ENCODE peak calls at places on chromosomes 7 and 10, in nine cellular contexts. Q, B, H, J, N, U, M, L and K are unnamed samples.

GRCh38 chr7:156640949-156641485 is 443 bp downstream of the RNF32 start:
- DNase-seq in U (peak), N (no peak), M (no peak), J (peak), H (no peak), L (no peak), Q (no peak), B (no peak), K (peak)

GRCh38 chr10:70476249-70477035 is 2.1 kb upstream of the PALD1 start:
- DNase-seq in H (no peak), B (no peak), L (no peak), M (no peak), N (no peak), Q (no peak), J (no peak), U (peak), K (no peak)

GRCh38 chr7:76302299-76303056 is at the start of gene HSPB1:
- DNase-seq in J (peak), M (peak), L (peak), Q (no peak), H (no peak), U (peak), B (peak), N (peak), K (peak)

GRCh38 chr7:40921589-40922315 is 781.1 kb downstream of the INHBA start:
- DNase-seq in Q (no peak), M (no peak), N (no peak), U (no peak), L (no peak), H (no peak), B (no peak), J (no peak), K (no peak)

GRCh38 chr10:3671431-3671955 is 113.5 kb downstream of the KLF6 start:
- DNase-seq in J (no peak), L (no peak), U (no peak), Q (no peak), B (no peak), N (no peak), M (no peak), H (no peak), K (no peak)

GRCh38 chr10:54441286-54441685 is 359.7 kb downstream of the PCDH15 start:
- DNase-seq in U (no peak), H (no peak), N (no peak), L (no peak), Q (no peak), J (no peak), B (peak), M (no peak), K (no peak)

GRCh38 chr7:3844545-3845151 is 543.6 kb downstream of the SDK1 start:
- DNase-seq in M (no peak), N (no peak), U (no peak), Q (no peak), B (no peak), H (no peak), J (no peak), L (no peak), K (no peak)

GRCh38 chr7:21642422-21642821 is 99.6 kb downstream of the DNAH11 start:
- DNase-seq in U (no peak), L (no peak), H (no peak), M (no peak), B (no peak), J (no peak), N (peak), Q (no peak), K (no peak)

GRCh38 chr7:74498996-74499834 is 45.5 kb downstream of the GTF2IRD1 start:
- DNase-seq in M (no peak), H (no peak), Q (no peak), N (no peak), U (no peak), L (no peak), J (no peak), B (no peak), K (no peak)

GRCh38 chr10:57599440-57599839 is 668.3 kb downstream of the IPMK start:
- DNase-seq in M (no peak), U (no peak), J (no peak), H (no peak), B (no peak), N (no peak), L (no peak), Q (no peak), K (no peak)

GRCh38 chr7:77653572-77653971 is 42.7 kb upstream of the RSBN1L start:
- DNase-seq in M (no peak), L (no peak), J (no peak), H (no peak), B (no peak), Q (no peak), N (no peak), U (no peak), K (no peak)

GRCh38 chr7:106872763-106873162 is 7.7 kb downstream of the PIK3CG start:
- DNase-seq in U (no peak), J (no peak), L (no peak), B (no peak), Q (no peak), M (no peak), H (no peak), N (no peak), K (no peak)

GRCh38 chr7:78185149-78185745 is 386.7 kb downstream of the PHTF2 start:
- DNase-seq in J (no peak), M (no peak), B (no peak), Q (no peak), H (no peak), U (no peak), N (no peak), L (no peak), K (no peak)

GRCh38 chr10:83685458-83685857 is 453.9 kb upstream of the GHITM start:
- DNase-seq in U (no peak), B (no peak), M (no peak), J (peak), L (no peak), N (no peak), Q (no peak), H (no peak), K (no peak)

GRCh38 chr7:34064511-34065158 is 159.3 kb downstream of the BMPER start:
- DNase-seq in M (no peak), N (no peak), Q (no peak), U (peak), L (no peak), H (no peak), J (peak), B (no peak), K (no peak)

GRCh38 chr10:75236178-75236825 is 545 bp upstream of the COMTD1 start:
- DNase-seq in M (no peak), Q (no peak), H (no peak), J (no peak), L (no peak), N (no peak), B (no peak), U (no peak), K (no peak)

GRCh38 chr7:122546496-122546895 is 152.4 kb downstream of the RNF133 start:
- DNase-seq in Q (no peak), L (no peak), B (no peak), H (no peak), M (no peak), U (peak), J (peak), N (no peak), K (no peak)

GRCh38 chr7:96605045-96605716 is 104.5 kb downstream of the SEM1 start:
- DNase-seq in L (no peak), M (no peak), U (no peak), H (no peak), J (no peak), N (no peak), B (no peak), Q (no peak), K (no peak)

GRCh38 chr10:34727595-34728033 is 87.5 kb downstream of the PARD3 start:
- DNase-seq in M (no peak), B (no peak), H (no peak), L (no peak), Q (no peak), N (no peak), U (no peak), J (no peak), K (no peak)

GRCh38 chr7:113086431-113086888 is at the start of gene GPR85:
- DNase-seq in U (peak), L (peak), Q (no peak), J (peak), M (no peak), B (peak), N (peak), H (peak), K (no peak)

GRCh38 chr10:22319559-22320558 is 1.0 kb upstream of the BMI1 start:
- DNase-seq in B (no peak), M (no peak), U (no peak), L (no peak), J (peak), Q (no peak), N (no peak), H (no peak), K (no peak)

GRCh38 chr7:115005942-115006341 is 84.0 kb downstream of the MDFIC start:
- DNase-seq in U (no peak), H (no peak), B (no peak), Q (no peak), M (no peak), J (no peak), N (peak), L (no peak), K (no peak)

GRCh38 chr7:85290252-85290651 is 103.4 kb upstream of the SEMA3D start:
- DNase-seq in M (no peak), N (no peak), B (no peak), L (no peak), H (no peak), U (no peak), Q (no peak), J (no peak), K (no peak)

GRCh38 chr10:28326516-28327493 is 23.9 kb upstream of the MPP7 start:
- DNase-seq in Q (no peak), L (no peak), H (no peak), B (no peak), M (no peak), J (peak), U (peak), N (peak), K (no peak)

GRCh38 chr10:79386637-79387465 is 39.6 kb downstream of the PPIF start:
- DNase-seq in B (no peak), J (no peak), L (peak), Q (no peak), H (peak), M (peak), N (peak), U (peak), K (peak)

GRCh38 chr10:34886906-34887615 is 72.0 kb upstream of the PARD3 start:
- DNase-seq in H (no peak), Q (no peak), B (no peak), U (no peak), M (no peak), L (no peak), N (no peak), J (no peak), K (no peak)

GRCh38 chr7:8378349-8379019 is 54.9 kb upstream of the NXPH1 start:
- DNase-seq in J (no peak), L (no peak), B (no peak), H (no peak), N (no peak), U (no peak), M (no peak), Q (no peak), K (no peak)

GRCh38 chr7:156107957-156108356 is 295.7 kb upstream of the SHH start:
- DNase-seq in M (no peak), B (no peak), N (no peak), Q (no peak), U (no peak), H (no peak), J (no peak), L (no peak), K (no peak)

GRCh38 chr10:71079761-71080380 is 132.5 kb upstream of the UNC5B start:
- DNase-seq in J (no peak), L (no peak), Q (no peak), U (no peak), M (peak), N (peak), B (no peak), H (peak), K (peak)

GRCh38 chr7:27339478-27339877 is 96.9 kb downstream of the EVX1 start:
- DNase-seq in H (no peak), M (no peak), U (no peak), Q (no peak), L (no peak), N (no peak), J (no peak), B (no peak), K (no peak)

GRCh38 chr10:44961931-44962750 is 2.5 kb downstream of the RASSF4 start:
- DNase-seq in J (no peak), H (peak), N (peak), U (no peak), M (no peak), Q (no peak), L (no peak), B (no peak), K (no peak)

GRCh38 chr10:129612481-129613109 is 145.6 kb downstream of the MGMT start:
- DNase-seq in J (no peak), U (no peak), M (no peak), B (no peak), Q (no peak), H (no peak), L (no peak), N (peak), K (no peak)

GRCh38 chr10:35546824-35547225 is 58.3 kb upstream of the GJD4 start:
- DNase-seq in M (no peak), L (no peak), Q (peak), J (peak), N (no peak), H (no peak), U (no peak), B (no peak), K (no peak)

GRCh38 chr10:31059323-31059722 is 27.7 kb upstream of the ZNF438 start:
- DNase-seq in L (no peak), N (no peak), H (no peak), M (no peak), J (no peak), Q (no peak), B (no peak), U (no peak), K (no peak)

GRCh38 chr7:84981038-84981601 is 205.7 kb downstream of the SEMA3D start:
- DNase-seq in M (no peak), J (no peak), B (peak), Q (no peak), U (no peak), N (no peak), H (no peak), L (no peak), K (no peak)

GRCh38 chr10:62831346-62831745 is 15.2 kb upstream of the EGR2 start:
- DNase-seq in M (no peak), N (no peak), U (no peak), L (no peak), B (no peak), H (no peak), Q (peak), J (peak), K (no peak)

GRCh38 chr10:16466001-16466400 is 29.2 kb downstream of the PTER start:
- DNase-seq in Q (no peak), L (no peak), H (no peak), N (no peak), B (no peak), M (no peak), U (no peak), J (no peak), K (no peak)

DNA sequence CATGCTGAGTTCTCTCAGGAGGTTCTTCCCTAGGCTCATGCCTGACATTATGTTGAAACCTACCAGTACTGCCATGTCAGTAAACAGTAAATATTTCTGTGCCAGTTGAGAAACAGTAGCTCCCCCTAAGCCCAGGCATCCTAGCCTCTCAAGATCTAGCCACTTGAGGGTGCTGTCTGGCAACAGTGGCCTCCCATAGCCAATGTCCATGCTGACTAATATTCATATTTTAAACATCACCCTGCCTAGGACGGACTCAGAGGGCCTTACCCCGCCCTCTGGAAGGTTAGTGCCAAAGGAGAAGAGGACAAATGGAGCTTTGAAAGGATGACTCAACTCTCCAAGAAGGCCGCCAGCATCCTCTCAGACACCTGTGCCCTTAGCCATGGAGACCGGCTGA is 7.7 kb downstream of the ACSM6 start:
- DNase-seq in J (peak), B (no peak), H (no peak), M (no peak), Q (no peak), U (no peak), L (no peak), N (peak), K (no peak)
- TF ChIP-seq CTCF in J (peak), B (no peak), H (no peak), M (no peak), Q (peak), U (no peak), L (no peak), N (peak), K (no peak)

GRCh38 chr10:32346551-32347362 is at the start of gene EPC1:
- DNase-seq in H (peak), J (peak), N (peak), M (peak), B (peak), Q (no peak), U (peak), L (peak), K (peak)

GRCh38 chr10:32348297-32349198 is 1.6 kb upstream of the EPC1 start:
- DNase-seq in B (no peak), U (no peak), N (peak), H (no peak), Q (no peak), M (no peak), J (no peak), L (no peak), K (no peak)

GRCh38 chr10:32349199-32349585 is 2.2 kb upstream of the EPC1 start:
- DNase-seq in Q (no peak), J (no peak), U (no peak), N (no peak), B (no peak), M (no peak), L (no peak), H (no peak), K (no peak)

GRCh38 chr10:32346134-32346550 is 816 bp downstream of the EPC1 start:
- DNase-seq in H (peak), L (peak), B (peak), M (peak), Q (peak), J (peak), N (peak), U (peak), K (peak)

GRCh38 chr10:32347363-32347735 is 391 bp upstream of the EPC1 start:
- DNase-seq in B (no peak), U (no peak), J (no peak), Q (no peak), M (no peak), H (no peak), N (no peak), L (no peak), K (no peak)
- TF ChIP-seq CTCF in B (no peak), U (no peak), J (no peak), Q (no peak), M (no peak), H (no peak), N (no peak), L (no peak), K (no peak)

GRCh38 chr10:102371295-102371694 is 24.2 kb upstream of the NFKB2 start:
- DNase-seq in H (no peak), Q (no peak), B (no peak), U (no peak), M (no peak), J (no peak), N (no peak), L (no peak), K (no peak)

GRCh38 chr10:102375867-102376266 is 19.6 kb upstream of the NFKB2 start:
- DNase-seq in J (no peak), B (no peak), H (no peak), M (no peak), N (no peak), U (no peak), L (no peak), Q (no peak), K (no peak)

GRCh38 chr10:102379383-102379782 is 16.1 kb upstream of the NFKB2 start:
- DNase-seq in B (no peak), J (no peak), U (no peak), L (no peak), M (no peak), Q (no peak), H (no peak), N (no peak), K (no peak)

GRCh38 chr10:102376901-102377300 is 18.6 kb upstream of the NFKB2 start:
- DNase-seq in B (no peak), Q (no peak), U (no peak), L (no peak), J (no peak), M (no peak), H (no peak), N (no peak), K (no peak)

GRCh38 chr10:102375250-102375649 is 20.3 kb upstream of the NFKB2 start:
- DNase-seq in L (no peak), N (peak), J (no peak), B (no peak), Q (no peak), M (no peak), U (no peak), H (no peak), K (no peak)
- TF ChIP-seq CTCF in L (no peak), N (peak), J (peak), B (peak), Q (no peak), M (no peak), U (no peak), H (peak), K (no peak)

DNA sequence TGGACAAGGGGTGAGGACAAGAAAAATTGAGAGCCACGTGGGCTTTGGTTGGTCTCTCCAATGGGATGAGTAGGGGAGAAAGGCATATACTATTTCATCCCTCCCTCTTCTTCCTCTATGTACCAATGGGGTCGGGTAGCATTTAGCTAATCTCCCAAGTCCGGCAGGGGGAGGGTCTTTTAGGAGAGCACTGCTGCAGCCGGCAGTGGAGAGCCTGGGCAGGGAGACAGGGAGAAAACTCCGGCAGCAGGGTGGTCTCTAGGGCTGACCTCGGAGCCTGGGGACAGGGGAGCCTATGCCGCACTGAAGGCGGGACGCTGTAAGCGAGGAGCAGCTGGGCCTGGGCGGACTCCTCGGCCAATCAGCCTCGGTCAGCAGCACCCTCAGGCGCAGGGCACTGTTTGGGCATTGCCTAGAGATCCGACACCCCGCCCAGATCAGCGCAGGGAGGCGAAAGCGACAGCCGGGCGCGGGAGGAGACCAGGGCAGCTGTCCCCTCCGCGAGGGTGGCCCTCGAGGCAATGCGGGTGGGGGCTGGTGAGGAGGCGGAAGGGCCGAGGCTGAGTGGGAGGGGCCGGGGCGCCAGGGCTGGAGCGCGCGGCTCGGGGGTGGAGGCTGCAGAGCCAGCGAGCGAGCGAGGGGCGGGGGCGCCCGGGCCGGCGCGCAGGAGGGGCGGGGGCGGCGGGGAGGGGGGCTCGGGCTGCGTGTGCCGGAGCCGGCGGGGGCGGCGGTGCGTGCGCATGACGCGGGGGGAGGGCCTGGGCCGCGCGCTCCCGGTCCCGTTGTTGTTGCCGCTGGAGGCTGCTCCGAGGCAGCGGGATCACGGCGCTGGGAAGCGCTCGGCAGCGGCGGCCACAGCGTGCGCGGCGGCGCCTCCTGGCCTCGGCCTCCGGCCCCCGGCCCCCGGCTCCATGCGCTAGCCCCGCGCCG is at the start of gene AGAP3:
- DNase-seq in N (peak), L (peak), J (peak), B (peak), U (peak), M (peak), H (peak), Q (no peak), K (peak)
- TF ChIP-seq CTCF in N (peak), L (no peak), J (no peak), B (no peak), U (no peak), M (no peak), H (no peak), Q (no peak), K (no peak)

GRCh38 chr7:1691601-1692499 is 21.8 kb downstream of the ELFN1 start:
- DNase-seq in M (no peak), N (peak), Q (no peak), U (peak), B (no peak), L (no peak), H (peak), J (no peak), K (no peak)
- TF ChIP-seq CTCF in M (no peak), N (no peak), Q (no peak), U (no peak), B (no peak), L (no peak), H (no peak), J (no peak), K (no peak)